ENCODE peak calls at places on chromosomes 1 and 21, in eight cellular contexts. C is Daoy; F is skeletal muscle cell; V is activated naive CD8-positive, alpha-beta T cell treated with anti-CD3 and anti-CD28 coated beads, Interleukin-2, amount 50 U/mL, for 16 hours; Q is activated gamma-delta T cell treated with anti-CD3 and anti-CD28 coated beads, Interleukin-2, amount 50 U/mL, for 16 hours; X is SW 1271; Y is K562; Z is NCI-H1417. N is an unnamed sample.

GRCh38 chr1:58089898-58090535 is 456.5 kb downstream of the OMA1 start:
- DNase-seq in F (no peak), C (no peak), Q (no peak), X (no peak), Y (no peak), Z (no peak), V (no peak), N (no peak)

GRCh38 chr1:85133565-85134159 is 67.2 kb downstream of the SYDE2 start:
- DNase-seq in C (no peak), Y (no peak), F (no peak), X (no peak), V (no peak), Q (no peak), Z (peak), N (no peak)

GRCh38 chr1:36125129-36125991 is at the start of gene COL8A2:
- DNase-seq in Q (no peak), X (no peak), Y (peak), V (no peak), C (no peak), Z (peak), F (no peak), N (no peak)

GRCh38 chr1:186421446-186421845 is 39.5 kb downstream of the PDC start:
- DNase-seq in Z (no peak), F (no peak), V (no peak), C (no peak), Q (no peak), Y (no peak), X (no peak), N (no peak)

GRCh38 chr1:204673909-204674701 is 11.4 kb downstream of the LRRN2 start:
- DNase-seq in F (no peak), Y (no peak), C (no peak), Z (peak), X (no peak), V (no peak), Q (no peak), N (no peak)

GRCh38 chr1:30511106-30511505 is 212.3 kb downstream of the MATN1 start:
- DNase-seq in Y (no peak), X (no peak), Z (no peak), V (no peak), Q (no peak), F (no peak), C (no peak), N (no peak)

GRCh38 chr1:23019851-23020625 is 770 bp downstream of the KDM1A start:
- DNase-seq in Y (peak), F (no peak), Z (peak), V (no peak), X (peak), Q (peak), C (peak), N (no peak)

GRCh38 chr1:53272349-53272748 is 34.0 kb upstream of the MAGOH start:
- DNase-seq in Q (no peak), X (no peak), Y (no peak), C (no peak), V (no peak), F (no peak), Z (no peak), N (no peak)

GRCh38 chr1:19557609-19558051 is 72.3 kb upstream of the CAPZB start:
- DNase-seq in X (no peak), V (no peak), C (peak), F (no peak), Y (no peak), Z (no peak), Q (no peak), N (no peak)

GRCh38 chr21:43733529-43734071 is 14.7 kb downstream of the PDXK start:
- DNase-seq in X (no peak), V (no peak), C (peak), Z (no peak), Q (no peak), Y (no peak), F (peak), N (no peak)

GRCh38 chr1:202811296-202812175 is 782 bp downstream of the PCAT6 start:
- DNase-seq in Y (peak), F (no peak), C (no peak), Z (peak), Q (no peak), V (no peak), X (no peak), N (no peak)

GRCh38 chr1:17661546-17662157 is 93.5 kb upstream of the ACTL8 start:
- DNase-seq in C (peak), F (no peak), Y (peak), X (peak), V (peak), Z (peak), Q (peak), N (no peak)

GRCh38 chr1:236018885-236019453 is 45.9 kb downstream of the NID1 start:
- DNase-seq in V (no peak), Y (no peak), X (no peak), F (peak), Z (no peak), C (no peak), Q (no peak), N (no peak)

GRCh38 chr1:3068400-3069361 is at the start of gene PRDM16:
- DNase-seq in Z (no peak), F (no peak), X (peak), Y (no peak), V (no peak), C (peak), Q (no peak), N (no peak)

GRCh38 chr1:157955860-157956259 is 37.6 kb upstream of the KIRREL1 start:
- DNase-seq in Q (no peak), X (no peak), V (no peak), F (no peak), Y (no peak), Z (no peak), C (no peak), N (no peak)

GRCh38 chr1:157025321-157025720 is 20.2 kb downstream of the ARHGEF11 start:
- DNase-seq in X (no peak), Q (no peak), F (no peak), Z (peak), V (no peak), Y (no peak), C (no peak), N (no peak)

GRCh38 chr1:69673301-69673700 is 105.6 kb downstream of the LRRC7 start:
- DNase-seq in C (no peak), Z (peak), X (no peak), V (no peak), Y (no peak), Q (no peak), F (no peak), N (no peak)

GRCh38 chr1:29179641-29180184 is 2.0 kb downstream of the SRSF4 start:
- DNase-seq in C (no peak), X (no peak), Z (no peak), V (no peak), Q (no peak), F (no peak), Y (no peak), N (no peak)

GRCh38 chr1:170885551-170885950 is 49.8 kb upstream of the MROH9 start:
- DNase-seq in Y (no peak), Q (no peak), F (no peak), X (no peak), V (no peak), Z (no peak), C (no peak), N (no peak)

GRCh38 chr1:19387045-19387467 is 74.9 kb downstream of the SLC66A1 start:
- DNase-seq in X (no peak), Z (peak), V (no peak), Y (no peak), C (no peak), Q (no peak), F (no peak), N (no peak)

GRCh38 chr1:100523038-100523649 is 14.8 kb upstream of the GPR88 start:
- DNase-seq in Q (no peak), V (no peak), F (no peak), Z (no peak), C (no peak), X (no peak), Y (no peak), N (no peak)

GRCh38 chr1:6373961-6374720 is 19.4 kb downstream of the ACOT7 start:
- DNase-seq in Z (peak), Q (no peak), Y (no peak), C (no peak), V (no peak), F (no peak), X (no peak), N (no peak)

GRCh38 chr1:215623162-215623561 is 56.1 kb downstream of the KCTD3 start:
- DNase-seq in C (no peak), Q (no peak), X (no peak), Y (no peak), V (no peak), Z (no peak), F (no peak), N (no peak)

GRCh38 chr1:52296345-52296744 is 69.7 kb downstream of the CC2D1B start:
- DNase-seq in F (peak), C (peak), Y (peak), Z (peak), V (no peak), X (peak), Q (no peak), N (peak)

GRCh38 chr1:156487862-156488261 is 12.7 kb downstream of the MEF2D start:
- DNase-seq in Z (no peak), X (no peak), Q (no peak), C (no peak), Y (no peak), V (no peak), F (no peak), N (no peak)

GRCh38 chr1:225762444-225762843 is 15.2 kb upstream of the SRP9 start:
- DNase-seq in V (no peak), Q (no peak), Y (no peak), Z (no peak), C (peak), F (no peak), X (no peak), N (no peak)

GRCh38 chr1:21853130-21853424 is 41.0 kb downstream of the LDLRAD2 start:
- DNase-seq in F (no peak), V (no peak), X (no peak), Q (no peak), Y (peak), C (no peak), Z (no peak), N (no peak)

GRCh38 chr21:35138665-35139381 is 89.7 kb upstream of the RUNX1 start:
- DNase-seq in Y (peak), Q (peak), V (peak), Z (peak), F (peak), C (peak), X (peak), N (no peak)

GRCh38 chr1:11858968-11859871 is 475 bp upstream of the NPPB start:
- DNase-seq in V (peak), F (peak), Z (no peak), X (no peak), Q (peak), C (peak), Y (peak), N (no peak)

GRCh38 chr1:36400514-36400824 is 2.8 kb upstream of the LSM10 start:
- DNase-seq in X (no peak), C (no peak), V (no peak), Q (no peak), Z (no peak), F (no peak), Y (no peak), N (no peak)

GRCh38 chr1:163227126-163227525 is 24.4 kb upstream of the RGS5 start:
- DNase-seq in Q (no peak), Z (no peak), V (no peak), X (no peak), C (no peak), F (no peak), Y (no peak), N (no peak)

GRCh38 chr1:32195972-32196823 is 4.2 kb upstream of the CCDC28B start:
- DNase-seq in C (no peak), F (no peak), Z (no peak), V (no peak), Q (no peak), Y (no peak), X (no peak), N (no peak)

GRCh38 chr1:47809301-47810084 is 187.7 kb downstream of the TRABD2B start:
- DNase-seq in V (no peak), Z (peak), C (peak), X (no peak), Q (no peak), F (no peak), Y (no peak), N (no peak)

GRCh38 chr1:32924881-32925344 is 23.7 kb upstream of the TMEM54 start:
- DNase-seq in Y (peak), Z (peak), Q (no peak), X (no peak), C (no peak), V (no peak), F (no peak), N (no peak)

GRCh38 chr1:119674110-119674509 is 26.0 kb upstream of the ZNF697 start:
- DNase-seq in Y (no peak), F (no peak), V (no peak), Q (no peak), Z (no peak), X (no peak), C (peak), N (no peak)

GRCh38 chr1:16042096-16042495 is 1.5 kb upstream of the CLCNKB start:
- DNase-seq in V (no peak), Q (no peak), C (no peak), Z (no peak), Y (no peak), X (no peak), F (no peak), N (no peak)

GRCh38 chr1:58779059-58779754 is 4.6 kb downstream of the JUN start:
- DNase-seq in Q (no peak), C (no peak), Y (no peak), X (no peak), F (no peak), V (no peak), Z (no peak), N (no peak)

N was measured in AG04449.